ENCODE peak calls at places on chromosomes 16 and 17, in seven cellular contexts. K is tibial nerve, L is RWPE1, C is A549, Q is PC-9, H is heart right ventricle, I is IMR-90. U is an unnamed sample.

GRCh38 chr16:78499399-78499798 is 399.9 kb downstream of the WWOX start:
- DNase-seq in K (no peak), L (no peak), C (no peak), Q (no peak), H (no peak), I (no peak), U (no peak)

GRCh38 chr17:56808503-56808902 is 25.2 kb downstream of the C17orf67 start:
- DNase-seq in K (no peak), L (peak), C (no peak), Q (no peak), H (no peak), I (no peak), U (no peak)

GRCh38 chr17:59769891-59770290 is 62.4 kb downstream of the VMP1 start:
- DNase-seq in K (no peak), L (peak), C (no peak), Q (no peak), H (no peak), I (no peak), U (no peak)

GRCh38 chr17:19541445-19541844 is 7.8 kb downstream of the SLC47A1 start:
- DNase-seq in K (no peak), L (no peak), C (no peak), Q (no peak), H (no peak), I (no peak), U (no peak)

GRCh38 chr17:78151514-78152008 is 5.4 kb downstream of the C17orf99 start:
- DNase-seq in K (no peak), L (no peak), C (peak), Q (peak), H (no peak), I (no peak), U (no peak)

GRCh38 chr16:31357324-31358156 is 2.6 kb downstream of the ITGAX start:
- DNase-seq in K (no peak), L (no peak), C (no peak), Q (no peak), H (no peak), I (no peak), U (no peak)

GRCh38 chr17:73546770-73547345 is 97.4 kb downstream of the SDK2 start:
- DNase-seq in K (no peak), L (peak), C (peak), Q (peak), H (peak), I (no peak), U (no peak)

GRCh38 chr16:57049678-57050077 is 42.7 kb upstream of the CPNE2 start:
- DNase-seq in K (no peak), L (no peak), C (no peak), Q (no peak), H (no peak), I (no peak), U (no peak)

GRCh38 chr16:81473066-81473488 is 28.5 kb downstream of the CMIP start:
- DNase-seq in K (no peak), L (no peak), C (no peak), Q (no peak), H (no peak), I (no peak), U (no peak)

GRCh38 chr16:15489016-15489415 is 54.6 kb downstream of the BMERB1 start:
- DNase-seq in K (no peak), L (no peak), C (no peak), Q (no peak), H (no peak), I (no peak), U (no peak)

GRCh38 chr17:81734405-81735055 is 22.4 kb downstream of the SLC25A10 start:
- DNase-seq in K (no peak), L (no peak), C (no peak), Q (peak), H (no peak), I (no peak), U (no peak)

GRCh38 chr16:27238016-27238587 is 30.5 kb downstream of the NSMCE1 start:
- DNase-seq in K (no peak), L (no peak), C (no peak), Q (no peak), H (no peak), I (no peak), U (no peak)

GRCh38 chr17:32288600-32288999 is 23.0 kb downstream of the RHBDL3 start:
- DNase-seq in K (no peak), L (no peak), C (no peak), Q (no peak), H (no peak), I (no peak), U (no peak)

GRCh38 chr17:39563476-39563875 is 44.2 kb downstream of the NEUROD2 start:
- DNase-seq in K (no peak), L (no peak), C (no peak), Q (no peak), H (no peak), I (no peak), U (no peak)

GRCh38 chr16:17483266-17483864 is 12.6 kb upstream of the XYLT1 start:
- DNase-seq in K (no peak), L (no peak), C (no peak), Q (no peak), H (no peak), I (no peak), U (no peak)

GRCh38 chr17:45851464-45851863 is 6.8 kb downstream of the SPPL2C start:
- DNase-seq in K (no peak), L (no peak), C (no peak), Q (no peak), H (no peak), I (no peak), U (no peak)

GRCh38 chr17:39110435-39111136 is 40.9 kb downstream of the PLXDC1 start:
- DNase-seq in K (no peak), L (no peak), C (no peak), Q (peak), H (no peak), I (no peak), U (no peak)

GRCh38 chr17:72810991-72811508 is 281.4 kb downstream of the SLC39A11 start:
- DNase-seq in K (no peak), L (no peak), C (no peak), Q (no peak), H (no peak), I (no peak), U (no peak)

GRCh38 chr17:41835800-41836549 is at the start of gene NT5C3B:
- DNase-seq in K (peak), L (peak), C (peak), Q (peak), H (peak), I (no peak), U (no peak)

GRCh38 chr16:46691720-46692119 is 2.3 kb downstream of the ORC6 start:
- DNase-seq in K (no peak), L (no peak), C (no peak), Q (no peak), H (no peak), I (peak), U (no peak)

GRCh38 chr16:252366-253337 is 18.0 kb downstream of the FAM234A start:
- DNase-seq in K (no peak), L (no peak), C (no peak), Q (no peak), H (no peak), I (no peak), U (no peak)

GRCh38 chr16:84640145-84640544 is 8.2 kb upstream of the KLHL36 start:
- DNase-seq in K (no peak), L (no peak), C (no peak), Q (no peak), H (no peak), I (no peak), U (no peak)

GRCh38 chr17:29664743-29665479 is 42.2 kb upstream of the CORO6 start:
- DNase-seq in K (no peak), L (peak), C (peak), Q (peak), H (no peak), I (peak), U (no peak)

GRCh38 chr16:70444249-70445063 is 5.6 kb upstream of the ST3GAL2 start:
- DNase-seq in K (no peak), L (no peak), C (no peak), Q (no peak), H (no peak), I (no peak), U (no peak)

GRCh38 chr16:70438983-70439862 is at the start of gene ST3GAL2:
- DNase-seq in K (peak), L (peak), C (peak), Q (peak), H (peak), I (peak), U (peak)

GRCh38 chr16:70438325-70438982 is 446 bp downstream of the ST3GAL2 start:
- DNase-seq in K (no peak), L (no peak), C (no peak), Q (no peak), H (peak), I (no peak), U (no peak)

GRCh38 chr16:70441406-70441990 is 2.6 kb upstream of the ST3GAL2 start:
- DNase-seq in K (no peak), L (no peak), C (no peak), Q (no peak), H (no peak), I (no peak), U (no peak)

GRCh38 chr16:70442344-70442743 is 3.4 kb upstream of the ST3GAL2 start:
- DNase-seq in K (no peak), L (no peak), C (no peak), Q (no peak), H (no peak), I (no peak), U (no peak)
- TF ChIP-seq CTCF in K (no peak), L (no peak), C (no peak), Q (no peak), H (no peak), I (no peak), U (no peak)

GRCh38 chr17:43846963-43847369 is at the start of gene CD300LG:
- DNase-seq in K (no peak), L (no peak), C (no peak), Q (no peak), H (peak), I (no peak), U (no peak)

GRCh38 chr17:43844241-43844640 is 2.7 kb upstream of the CD300LG start:
- DNase-seq in K (no peak), L (no peak), C (no peak), Q (no peak), H (no peak), I (no peak), U (no peak)

GRCh38 chr17:43845772-43846171 is 1.2 kb upstream of the CD300LG start:
- DNase-seq in K (no peak), L (no peak), C (no peak), Q (no peak), H (no peak), I (no peak), U (no peak)

GRCh38 chr17:43848601-43849000 is 1.6 kb downstream of the CD300LG start:
- DNase-seq in K (no peak), L (no peak), C (no peak), Q (no peak), H (no peak), I (no peak), U (no peak)

GRCh38 chr17:43846221-43846712 is 709 bp upstream of the CD300LG start:
- DNase-seq in K (peak), L (peak), C (peak), Q (peak), H (peak), I (peak), U (peak)
- H3K27ac ChIP-seq in K (no peak), L (no peak), C (no peak), Q (no peak), H (peak), I (no peak), U (no peak)

DNA sequence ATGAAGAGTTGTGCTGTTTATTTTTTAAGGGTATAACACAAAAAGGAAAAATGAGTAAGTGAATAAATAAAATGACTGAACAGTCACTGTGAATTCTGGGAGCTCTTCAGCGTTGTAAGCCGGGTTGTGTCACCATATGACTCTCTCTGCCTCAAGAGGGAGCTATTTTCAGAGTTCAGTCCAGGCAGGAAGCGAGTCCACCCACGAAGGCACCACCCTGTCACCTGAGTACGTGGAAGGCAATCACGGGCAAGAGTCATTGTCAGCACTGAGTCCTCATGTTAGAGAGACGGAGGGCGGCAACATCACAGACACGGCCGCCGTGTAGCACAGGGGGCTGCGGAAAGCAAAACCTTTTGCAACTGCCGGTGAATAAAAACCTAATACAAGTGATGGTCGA is 227.6 kb downstream of the UTP18 start:
- DNase-seq in K (no peak), L (peak), C (peak), Q (no peak), H (no peak), I (no peak), U (no peak)
- TF ChIP-seq CTCF in K (no peak), L (no peak), C (no peak), Q (peak), H (no peak), I (no peak), U (no peak)

GRCh38 chr16:4572715-4573114 is 16.6 kb downstream of the C16orf96 start:
- DNase-seq in K (no peak), L (no peak), C (no peak), Q (no peak), H (no peak), I (no peak), U (no peak)
- H3K27ac ChIP-seq in K (no peak), L (no peak), C (no peak), Q (no peak), H (no peak), I (no peak), U (no peak)

GRCh38 chr17:3669548-3669947 is 936 bp downstream of the EMC6 start:
- DNase-seq in K (no peak), L (no peak), C (no peak), Q (no peak), H (no peak), I (no peak), U (no peak)

GRCh38 chr17:3666516-3666915 is 1.9 kb downstream of the TAX1BP3 start:
- DNase-seq in K (no peak), L (no peak), C (no peak), Q (no peak), H (no peak), I (no peak), U (no peak)

GRCh38 chr17:3667366-3668278 is 756 bp downstream of the TAX1BP3 start:
- DNase-seq in K (peak), L (peak), C (peak), Q (peak), H (peak), I (peak), U (peak)

GRCh38 chr17:3669085-3669347 is 404 bp downstream of the EMC6 start:
- DNase-seq in K (no peak), L (no peak), C (no peak), Q (no peak), H (no peak), I (no peak), U (no peak)

DNA sequence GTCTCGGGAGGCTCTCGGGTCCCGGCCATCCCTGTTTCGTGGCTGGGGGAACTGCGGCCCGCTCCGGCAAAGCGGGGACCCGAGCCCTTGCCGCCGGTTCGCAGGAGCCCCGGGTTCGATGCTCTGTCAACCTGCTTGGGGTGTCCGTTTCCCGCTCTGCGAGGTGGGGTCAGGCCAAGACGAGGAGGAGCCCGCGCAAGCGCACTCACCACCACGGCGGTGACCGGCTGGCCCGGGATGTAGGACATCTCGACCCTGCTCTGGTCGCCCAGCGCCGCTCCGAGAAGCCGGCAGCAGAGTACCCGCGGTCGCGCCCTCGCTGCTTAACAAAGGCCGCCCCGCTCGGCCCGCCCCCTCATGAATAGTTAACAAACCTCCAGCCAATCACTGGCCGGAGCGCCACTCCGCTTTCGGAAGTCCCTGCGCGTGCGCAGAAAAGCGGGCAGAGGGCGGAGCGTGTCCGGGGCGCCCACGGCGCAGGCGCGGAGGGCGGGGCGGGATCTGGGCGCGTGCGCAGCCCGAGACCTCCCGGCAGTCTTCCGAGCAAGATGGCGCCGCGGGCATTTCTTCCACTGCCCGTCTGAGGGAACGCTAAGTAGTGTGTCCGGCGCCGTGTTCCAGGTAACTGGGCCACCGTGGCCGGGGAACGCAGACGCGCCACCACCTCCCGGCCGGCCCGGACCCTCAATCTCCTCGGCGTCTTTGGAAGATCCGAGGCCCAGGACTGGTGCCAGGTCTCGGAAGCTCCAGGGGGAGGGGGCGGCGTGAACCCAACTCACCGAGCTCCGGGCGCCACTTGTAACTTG is at the start of the genes EMC6 and TAX1BP3:
- DNase-seq in K (peak), L (peak), C (peak), Q (peak), H (peak), I (peak), U (peak)
- TF ChIP-seq CTCF in K (no peak), L (no peak), C (no peak), Q (no peak), H (no peak), I (no peak), U (no peak)